ENCODE peak calls at places on chromosome X, in five cellular contexts. One of them, this sample, is unnamed.

GRCh38 chrX:72492499-72492898 is 80.1 kb downstream of the HDAC8 start:
- DNase-seq in B cell: no peak
- DNase-seq in astrocyte of the spinal cord: no peak
- DNase-seq in kidney epithelial cell: no peak
- DNase-seq in HL-60: no peak
- DNase-seq in this sample: peak

GRCh38 chrX:18291006-18291545 is 63.4 kb downstream of the SCML2 start:
- DNase-seq in B cell: no peak
- DNase-seq in astrocyte of the spinal cord: peak
- DNase-seq in kidney epithelial cell: no peak
- DNase-seq in HL-60: no peak
- DNase-seq in this sample: no peak

GRCh38 chrX:148504412-148504950 is 4.1 kb downstream of the AFF2 start:
- DNase-seq in B cell: no peak
- DNase-seq in astrocyte of the spinal cord: no peak
- DNase-seq in kidney epithelial cell: no peak
- DNase-seq in HL-60: no peak
- DNase-seq in this sample: no peak

GRCh38 chrX:79623098-79623762 is 256.1 kb upstream of the ITM2A start:
- DNase-seq in B cell: no peak
- DNase-seq in astrocyte of the spinal cord: no peak
- DNase-seq in kidney epithelial cell: no peak
- DNase-seq in HL-60: no peak
- DNase-seq in this sample: no peak

GRCh38 chrX:55163171-55163570 is 57.0 kb upstream of the PAGE5 start:
- DNase-seq in B cell: no peak
- DNase-seq in astrocyte of the spinal cord: no peak
- DNase-seq in kidney epithelial cell: no peak
- DNase-seq in HL-60: no peak
- DNase-seq in this sample: no peak

GRCh38 chrX:8673211-8673610 is 58.7 kb downstream of the ANOS1 start:
- DNase-seq in B cell: no peak
- DNase-seq in astrocyte of the spinal cord: peak
- DNase-seq in kidney epithelial cell: no peak
- DNase-seq in HL-60: no peak
- DNase-seq in this sample: no peak

GRCh38 chrX:2627272-2627867 is 63.7 kb upstream of the CD99 start:
- DNase-seq in B cell: peak
- DNase-seq in astrocyte of the spinal cord: peak
- DNase-seq in kidney epithelial cell: no peak
- DNase-seq in HL-60: peak
- DNase-seq in this sample: peak

GRCh38 chrX:132956421-132957210 is 1.8 kb downstream of the HS6ST2 start:
- DNase-seq in B cell: no peak
- DNase-seq in astrocyte of the spinal cord: no peak
- DNase-seq in kidney epithelial cell: no peak
- DNase-seq in HL-60: no peak
- DNase-seq in this sample: peak

GRCh38 chrX:71870337-71871098 is 40.1 kb upstream of the NHSL2 start:
- DNase-seq in B cell: no peak
- DNase-seq in astrocyte of the spinal cord: peak
- DNase-seq in kidney epithelial cell: no peak
- DNase-seq in HL-60: peak
- DNase-seq in this sample: peak

GRCh38 chrX:136708348-136708747 is 60.4 kb downstream of the CD40LG start:
- DNase-seq in B cell: no peak
- DNase-seq in astrocyte of the spinal cord: peak
- DNase-seq in kidney epithelial cell: no peak
- DNase-seq in HL-60: no peak
- DNase-seq in this sample: no peak

GRCh38 chrX:30967516-30967915 is 78.5 kb upstream of the TAB3 start:
- DNase-seq in B cell: no peak
- DNase-seq in astrocyte of the spinal cord: no peak
- DNase-seq in kidney epithelial cell: no peak
- DNase-seq in HL-60: no peak
- DNase-seq in this sample: no peak

GRCh38 chrX:20060961-20061868 is 55.5 kb downstream of the MAP7D2 start:
- DNase-seq in B cell: peak
- DNase-seq in astrocyte of the spinal cord: no peak
- DNase-seq in kidney epithelial cell: no peak
- DNase-seq in HL-60: peak
- DNase-seq in this sample: no peak

GRCh38 chrX:75038925-75039324 is 113.7 kb upstream of the NEXMIF start:
- DNase-seq in B cell: no peak
- DNase-seq in astrocyte of the spinal cord: no peak
- DNase-seq in kidney epithelial cell: no peak
- DNase-seq in HL-60: peak
- DNase-seq in this sample: peak

GRCh38 chrX:149871940-149872339 is 9.0 kb upstream of the MAGEA8 start:
- DNase-seq in B cell: no peak
- DNase-seq in astrocyte of the spinal cord: no peak
- DNase-seq in kidney epithelial cell: no peak
- DNase-seq in HL-60: peak
- DNase-seq in this sample: peak

GRCh38 chrX:145410622-145411021 is 163.3 kb downstream of the SPANXN1 start:
- DNase-seq in B cell: no peak
- DNase-seq in astrocyte of the spinal cord: no peak
- DNase-seq in kidney epithelial cell: no peak
- DNase-seq in HL-60: no peak
- DNase-seq in this sample: no peak

GRCh38 chrX:145405012-145405411 is 157.7 kb downstream of the SPANXN1 start:
- DNase-seq in B cell: no peak
- DNase-seq in astrocyte of the spinal cord: peak
- DNase-seq in kidney epithelial cell: no peak
- DNase-seq in HL-60: peak
- DNase-seq in this sample: peak
- TF ChIP-seq CTCF in B cell: peak
- TF ChIP-seq CTCF in astrocyte of the spinal cord: peak
- TF ChIP-seq CTCF in kidney epithelial cell: peak
- TF ChIP-seq CTCF in HL-60: no peak
- TF ChIP-seq CTCF in this sample: no peak

GRCh38 chrX:125287282-125287681 is 32.4 kb upstream of the TEX13C start:
- DNase-seq in B cell: no peak
- DNase-seq in astrocyte of the spinal cord: no peak
- DNase-seq in kidney epithelial cell: no peak
- DNase-seq in HL-60: no peak
- DNase-seq in this sample: no peak
- TF ChIP-seq CTCF in B cell: no peak
- TF ChIP-seq CTCF in astrocyte of the spinal cord: no peak
- TF ChIP-seq CTCF in kidney epithelial cell: no peak
- TF ChIP-seq CTCF in HL-60: no peak
- TF ChIP-seq CTCF in this sample: no peak

GRCh38 chrX:134761788-134762187 is 103.5 kb upstream of the PLAC1 start:
- DNase-seq in B cell: no peak
- DNase-seq in astrocyte of the spinal cord: no peak
- DNase-seq in kidney epithelial cell: no peak
- DNase-seq in HL-60: peak
- DNase-seq in this sample: peak
- TF ChIP-seq CTCF in B cell: no peak
- TF ChIP-seq CTCF in astrocyte of the spinal cord: peak
- TF ChIP-seq CTCF in kidney epithelial cell: peak
- TF ChIP-seq CTCF in HL-60: peak
- TF ChIP-seq CTCF in this sample: peak

GRCh38 chrX:6644411-6644810 is 109.5 kb upstream of the VCX3A start:
- DNase-seq in B cell: no peak
- DNase-seq in astrocyte of the spinal cord: no peak
- DNase-seq in kidney epithelial cell: no peak
- DNase-seq in HL-60: peak
- DNase-seq in this sample: no peak
- TF ChIP-seq CTCF in B cell: no peak
- TF ChIP-seq CTCF in astrocyte of the spinal cord: peak
- TF ChIP-seq CTCF in kidney epithelial cell: peak
- TF ChIP-seq CTCF in HL-60: no peak
- TF ChIP-seq CTCF in this sample: no peak

DNA sequence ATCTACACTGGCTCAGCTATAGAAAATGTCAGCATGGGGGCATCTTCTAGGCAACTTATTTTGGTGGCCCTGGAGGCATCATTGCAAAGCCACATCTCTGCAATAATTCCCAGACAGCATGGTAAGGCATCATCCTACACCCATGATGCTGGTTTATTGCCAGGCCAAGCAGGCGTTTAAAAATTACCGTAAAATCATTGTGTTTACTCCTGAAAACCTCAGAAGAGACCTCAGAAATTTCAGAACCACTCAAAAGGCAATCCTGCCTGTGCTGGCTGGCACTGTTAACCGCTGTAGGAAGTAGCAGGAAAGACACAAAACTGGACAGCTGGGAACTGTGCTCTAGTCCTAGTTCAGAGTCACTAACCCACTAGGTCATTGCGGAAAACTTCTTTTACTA is 63.2 kb downstream of the MID1 start:
- DNase-seq in B cell: no peak
- DNase-seq in astrocyte of the spinal cord: no peak
- DNase-seq in kidney epithelial cell: no peak
- DNase-seq in HL-60: no peak
- DNase-seq in this sample: no peak
- TF ChIP-seq CTCF in B cell: no peak
- TF ChIP-seq CTCF in astrocyte of the spinal cord: no peak
- TF ChIP-seq CTCF in kidney epithelial cell: no peak
- TF ChIP-seq CTCF in HL-60: no peak
- TF ChIP-seq CTCF in this sample: no peak

GRCh38 chrX:32948130-32948529 is 263.2 kb downstream of the DMD start:
- DNase-seq in B cell: no peak
- DNase-seq in astrocyte of the spinal cord: no peak
- DNase-seq in kidney epithelial cell: no peak
- DNase-seq in HL-60: no peak
- DNase-seq in this sample: no peak

GRCh38 chrX:32954125-32954524 is 257.2 kb downstream of the DMD start:
- DNase-seq in B cell: no peak
- DNase-seq in astrocyte of the spinal cord: no peak
- DNase-seq in kidney epithelial cell: no peak
- DNase-seq in HL-60: no peak
- DNase-seq in this sample: no peak
- TF ChIP-seq CTCF in B cell: no peak
- TF ChIP-seq CTCF in astrocyte of the spinal cord: no peak
- TF ChIP-seq CTCF in kidney epithelial cell: no peak
- TF ChIP-seq CTCF in HL-60: no peak
- TF ChIP-seq CTCF in this sample: no peak

GRCh38 chrX:12709047-12709446 is 82.2 kb upstream of the PRPS2 start:
- DNase-seq in B cell: no peak
- DNase-seq in astrocyte of the spinal cord: no peak
- DNase-seq in kidney epithelial cell: no peak
- DNase-seq in HL-60: no peak
- DNase-seq in this sample: no peak
- TF ChIP-seq CTCF in B cell: no peak
- TF ChIP-seq CTCF in astrocyte of the spinal cord: no peak
- TF ChIP-seq CTCF in kidney epithelial cell: no peak
- TF ChIP-seq CTCF in HL-60: no peak
- TF ChIP-seq CTCF in this sample: no peak

GRCh38 chrX:140917354-140918115 is 84.9 kb upstream of the SPANXB1 start:
- DNase-seq in B cell: no peak
- DNase-seq in astrocyte of the spinal cord: no peak
- DNase-seq in kidney epithelial cell: no peak
- DNase-seq in HL-60: no peak
- DNase-seq in this sample: no peak

GRCh38 chrX:140916891-140917290 is 85.5 kb upstream of the SPANXB1 start:
- DNase-seq in B cell: no peak
- DNase-seq in astrocyte of the spinal cord: no peak
- DNase-seq in kidney epithelial cell: no peak
- DNase-seq in HL-60: no peak
- DNase-seq in this sample: no peak

GRCh38 chrX:140913802-140914501 is 88.4 kb upstream of the SPANXB1 start:
- DNase-seq in B cell: no peak
- DNase-seq in astrocyte of the spinal cord: no peak
- DNase-seq in kidney epithelial cell: no peak
- DNase-seq in HL-60: no peak
- DNase-seq in this sample: no peak

GRCh38 chrX:140923118-140923517 is 79.3 kb upstream of the SPANXB1 start:
- DNase-seq in B cell: no peak
- DNase-seq in astrocyte of the spinal cord: no peak
- DNase-seq in kidney epithelial cell: no peak
- DNase-seq in HL-60: no peak
- DNase-seq in this sample: no peak

DNA sequence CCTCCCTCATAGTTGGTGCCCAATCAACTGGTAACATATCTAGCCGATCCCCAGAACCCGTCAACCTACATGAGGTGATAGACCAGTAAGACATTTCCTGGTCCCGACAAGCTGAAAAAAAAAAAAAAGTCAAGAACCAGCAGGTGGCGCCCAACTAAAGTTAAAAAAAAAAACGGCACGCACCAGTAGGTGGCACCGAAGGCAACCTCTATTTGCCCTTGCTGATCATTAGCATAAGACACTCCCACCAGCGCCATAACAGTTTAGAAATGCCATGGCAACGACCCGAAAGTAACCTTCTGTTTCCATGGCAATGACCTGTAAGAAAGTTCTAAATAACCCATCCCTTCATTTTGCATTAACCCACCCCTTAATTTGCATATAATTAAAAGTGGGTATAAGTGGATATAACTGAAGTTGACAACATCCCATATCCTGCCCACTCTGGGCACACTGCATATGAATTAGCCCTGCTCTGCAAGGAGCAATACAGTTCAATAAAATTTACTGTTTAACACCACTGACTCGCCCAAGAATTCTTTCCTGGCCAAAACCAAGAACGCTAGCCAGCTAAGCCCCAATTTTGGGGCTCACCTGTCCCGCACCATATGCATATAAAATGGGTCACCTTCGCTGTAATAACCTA is 83.9 kb upstream of the SPANXB1 start:
- DNase-seq in B cell: no peak
- DNase-seq in astrocyte of the spinal cord: peak
- DNase-seq in kidney epithelial cell: peak
- DNase-seq in HL-60: peak
- DNase-seq in this sample: peak
- TF ChIP-seq CTCF in B cell: peak
- TF ChIP-seq CTCF in astrocyte of the spinal cord: peak
- TF ChIP-seq CTCF in kidney epithelial cell: peak
- TF ChIP-seq CTCF in HL-60: no peak
- TF ChIP-seq CTCF in this sample: no peak

GRCh38 chrX:6226053-6226645 is 2.5 kb downstream of the NLGN4X start:
- DNase-seq in B cell: no peak
- DNase-seq in astrocyte of the spinal cord: peak
- DNase-seq in kidney epithelial cell: no peak
- DNase-seq in HL-60: no peak
- DNase-seq in this sample: no peak
- TF ChIP-seq CTCF in B cell: no peak
- TF ChIP-seq CTCF in astrocyte of the spinal cord: no peak
- TF ChIP-seq CTCF in kidney epithelial cell: no peak
- TF ChIP-seq CTCF in HL-60: no peak
- TF ChIP-seq CTCF in this sample: no peak

GRCh38 chrX:131747173-131747572 is 203.3 kb downstream of the OR13H1 start:
- DNase-seq in B cell: no peak
- DNase-seq in astrocyte of the spinal cord: peak
- DNase-seq in kidney epithelial cell: no peak
- DNase-seq in HL-60: peak
- DNase-seq in this sample: no peak

GRCh38 chrX:131752493-131753198 is 208.8 kb downstream of the OR13H1 start:
- DNase-seq in B cell: no peak
- DNase-seq in astrocyte of the spinal cord: peak
- DNase-seq in kidney epithelial cell: no peak
- DNase-seq in HL-60: peak
- DNase-seq in this sample: no peak
- TF ChIP-seq CTCF in B cell: no peak
- TF ChIP-seq CTCF in astrocyte of the spinal cord: no peak
- TF ChIP-seq CTCF in kidney epithelial cell: peak
- TF ChIP-seq CTCF in HL-60: no peak
- TF ChIP-seq CTCF in this sample: no peak